ENCODE peak calls at places on chromosome 7, in six cellular contexts. One of them, this sample, is unnamed.

GRCh38 chr7:73438547-73439245 is 5.1 kb downstream of the FZD9 start:
- DNase-seq in WERI-Rb-1: no peak
- DNase-seq in esophagus muscularis mucosa: no peak
- DNase-seq in fibroblast of the aortic adventitia: no peak
- DNase-seq in fibroblast of lung: no peak
- DNase-seq in astrocyte of the spinal cord: no peak
- DNase-seq in this sample: no peak

GRCh38 chr7:2287742-2288141 is 26.5 kb downstream of the SNX8 start:
- DNase-seq in fibroblast of lung: no peak
- DNase-seq in fibroblast of the aortic adventitia: no peak
- DNase-seq in esophagus muscularis mucosa: no peak
- DNase-seq in WERI-Rb-1: no peak
- DNase-seq in astrocyte of the spinal cord: no peak
- DNase-seq in this sample: no peak

GRCh38 chr7:107201795-107202450 is 33.1 kb downstream of the HBP1 start:
- DNase-seq in astrocyte of the spinal cord: peak; percentile 33
- DNase-seq in esophagus muscularis mucosa: no peak
- DNase-seq in WERI-Rb-1: peak; percentile 63
- DNase-seq in fibroblast of the aortic adventitia: peak; percentile 20
- DNase-seq in fibroblast of lung: peak; percentile 11
- DNase-seq in this sample: no peak

GRCh38 chr7:147999962-148000361 is 590.6 kb upstream of the C7orf33 start:
- DNase-seq in esophagus muscularis mucosa: peak; percentile 91
- DNase-seq in fibroblast of lung: no peak
- DNase-seq in WERI-Rb-1: no peak
- DNase-seq in astrocyte of the spinal cord: no peak
- DNase-seq in fibroblast of the aortic adventitia: no peak
- DNase-seq in this sample: no peak

GRCh38 chr7:74026406-74027123 is 1.4 kb upstream of the ELN start:
- DNase-seq in esophagus muscularis mucosa: peak; percentile 96
- DNase-seq in fibroblast of the aortic adventitia: peak; percentile 75
- DNase-seq in astrocyte of the spinal cord: peak; percentile 57
- DNase-seq in WERI-Rb-1: peak; percentile 82
- DNase-seq in fibroblast of lung: peak; percentile 41
- DNase-seq in this sample: no peak

GRCh38 chr7:25391295-25391861 is 163.1 kb upstream of the NPVF start:
- DNase-seq in fibroblast of the aortic adventitia: peak; percentile 56
- DNase-seq in fibroblast of lung: peak; percentile 6
- DNase-seq in WERI-Rb-1: no peak
- DNase-seq in esophagus muscularis mucosa: no peak
- DNase-seq in astrocyte of the spinal cord: peak; percentile 34
- DNase-seq in this sample: no peak

GRCh38 chr7:35260254-35260653 is 6.4 kb upstream of the TBX20 start:
- DNase-seq in astrocyte of the spinal cord: no peak
- DNase-seq in fibroblast of lung: no peak
- DNase-seq in WERI-Rb-1: no peak
- DNase-seq in fibroblast of the aortic adventitia: no peak
- DNase-seq in esophagus muscularis mucosa: no peak
- DNase-seq in this sample: no peak

GRCh38 chr7:126689037-126689436 is 563.7 kb downstream of the GRM8 start:
- DNase-seq in WERI-Rb-1: no peak
- DNase-seq in astrocyte of the spinal cord: peak; percentile 82
- DNase-seq in fibroblast of the aortic adventitia: no peak
- DNase-seq in fibroblast of lung: peak; percentile 59
- DNase-seq in esophagus muscularis mucosa: no peak
- DNase-seq in this sample: no peak

GRCh38 chr7:80027616-80028173 is 106.9 kb upstream of the GNAI1 start:
- DNase-seq in fibroblast of the aortic adventitia: no peak
- DNase-seq in esophagus muscularis mucosa: no peak
- DNase-seq in WERI-Rb-1: no peak
- DNase-seq in astrocyte of the spinal cord: no peak
- DNase-seq in fibroblast of lung: peak; percentile 10
- DNase-seq in this sample: no peak

GRCh38 chr7:134875867-134876266 is 96.4 kb downstream of the CALD1 start:
- DNase-seq in WERI-Rb-1: no peak
- DNase-seq in fibroblast of lung: peak; percentile 86
- DNase-seq in astrocyte of the spinal cord: peak; percentile 73
- DNase-seq in fibroblast of the aortic adventitia: no peak
- DNase-seq in esophagus muscularis mucosa: no peak
- DNase-seq in this sample: no peak

DNA sequence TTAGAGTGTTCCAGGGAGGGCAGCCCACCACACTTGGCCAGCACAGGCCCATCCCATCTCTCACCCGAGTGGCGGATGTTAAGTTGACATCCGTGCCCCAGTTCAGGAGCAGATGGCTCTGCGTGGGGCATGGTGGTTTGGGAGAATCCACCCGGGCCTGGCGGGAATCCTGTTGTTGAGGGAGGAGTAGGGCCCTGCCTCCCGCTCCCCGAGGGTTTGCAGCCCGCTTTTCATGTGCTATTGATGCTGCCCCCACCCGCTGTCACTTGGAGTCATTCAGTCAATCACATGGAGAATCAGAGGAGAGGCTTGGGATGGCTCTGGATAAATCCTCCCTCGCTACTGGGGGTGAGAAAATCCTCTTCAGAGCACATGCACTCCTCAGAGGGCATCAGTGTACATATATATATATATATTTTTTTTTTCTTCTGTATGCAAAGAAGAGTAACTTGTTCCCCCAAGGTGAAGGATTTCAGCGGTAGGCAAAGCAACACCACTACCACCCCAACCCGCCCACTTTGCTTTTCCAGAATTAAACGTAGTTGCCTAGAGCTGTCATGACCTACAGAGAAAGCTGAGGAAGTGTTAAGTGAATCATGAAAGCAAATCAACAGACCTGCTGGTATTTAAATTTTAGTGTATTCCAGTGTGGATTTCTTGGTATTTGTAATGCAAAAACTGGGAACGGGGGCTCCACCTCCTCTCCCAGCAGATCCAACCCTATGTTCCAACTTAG is 450.7 kb upstream of the GALNT17 start:
- DNase-seq in esophagus muscularis mucosa: no peak
- DNase-seq in astrocyte of the spinal cord: no peak
- DNase-seq in fibroblast of the aortic adventitia: no peak
- DNase-seq in fibroblast of lung: no peak
- DNase-seq in WERI-Rb-1: peak; percentile 35
- DNase-seq in this sample: no peak
- H3K4me3 ChIP-seq in esophagus muscularis mucosa: no peak overlapping the region
- H3K4me3 ChIP-seq in astrocyte of the spinal cord: no peak overlapping the region
- H3K4me3 ChIP-seq in fibroblast of the aortic adventitia: no peak overlapping the region
- H3K4me3 ChIP-seq in fibroblast of lung: no peak overlapping the region
- H3K4me3 ChIP-seq in WERI-Rb-1: no peak overlapping the region
- H3K4me3 ChIP-seq in this sample: no peak overlapping the region

GRCh38 chr7:103988468-103989199 is 824 bp downstream of the RELN start:
- DNase-seq in fibroblast of lung: peak; percentile 2
- DNase-seq in esophagus muscularis mucosa: no peak
- DNase-seq in astrocyte of the spinal cord: peak; percentile 19
- DNase-seq in fibroblast of the aortic adventitia: peak; percentile 4
- DNase-seq in WERI-Rb-1: no peak
- DNase-seq in this sample: no peak

GRCh38 chr7:103990991-103991390 is 1.5 kb upstream of the RELN start:
- DNase-seq in esophagus muscularis mucosa: no peak
- DNase-seq in astrocyte of the spinal cord: no peak
- DNase-seq in fibroblast of lung: no peak
- DNase-seq in fibroblast of the aortic adventitia: no peak
- DNase-seq in WERI-Rb-1: no peak
- DNase-seq in this sample: no peak

GRCh38 chr7:103989200-103989784 is at the start of gene RELN:
- DNase-seq in fibroblast of the aortic adventitia: peak; percentile 22
- DNase-seq in fibroblast of lung: peak; percentile 49
- DNase-seq in WERI-Rb-1: peak; percentile 57
- DNase-seq in astrocyte of the spinal cord: peak; percentile 40
- DNase-seq in esophagus muscularis mucosa: no peak
- DNase-seq in this sample: no peak

GRCh38 chr7:103991406-103991805 is 1.9 kb upstream of the RELN start:
- DNase-seq in fibroblast of lung: no peak
- DNase-seq in esophagus muscularis mucosa: no peak
- DNase-seq in WERI-Rb-1: no peak
- DNase-seq in astrocyte of the spinal cord: no peak
- DNase-seq in fibroblast of the aortic adventitia: no peak
- DNase-seq in this sample: no peak

DNA sequence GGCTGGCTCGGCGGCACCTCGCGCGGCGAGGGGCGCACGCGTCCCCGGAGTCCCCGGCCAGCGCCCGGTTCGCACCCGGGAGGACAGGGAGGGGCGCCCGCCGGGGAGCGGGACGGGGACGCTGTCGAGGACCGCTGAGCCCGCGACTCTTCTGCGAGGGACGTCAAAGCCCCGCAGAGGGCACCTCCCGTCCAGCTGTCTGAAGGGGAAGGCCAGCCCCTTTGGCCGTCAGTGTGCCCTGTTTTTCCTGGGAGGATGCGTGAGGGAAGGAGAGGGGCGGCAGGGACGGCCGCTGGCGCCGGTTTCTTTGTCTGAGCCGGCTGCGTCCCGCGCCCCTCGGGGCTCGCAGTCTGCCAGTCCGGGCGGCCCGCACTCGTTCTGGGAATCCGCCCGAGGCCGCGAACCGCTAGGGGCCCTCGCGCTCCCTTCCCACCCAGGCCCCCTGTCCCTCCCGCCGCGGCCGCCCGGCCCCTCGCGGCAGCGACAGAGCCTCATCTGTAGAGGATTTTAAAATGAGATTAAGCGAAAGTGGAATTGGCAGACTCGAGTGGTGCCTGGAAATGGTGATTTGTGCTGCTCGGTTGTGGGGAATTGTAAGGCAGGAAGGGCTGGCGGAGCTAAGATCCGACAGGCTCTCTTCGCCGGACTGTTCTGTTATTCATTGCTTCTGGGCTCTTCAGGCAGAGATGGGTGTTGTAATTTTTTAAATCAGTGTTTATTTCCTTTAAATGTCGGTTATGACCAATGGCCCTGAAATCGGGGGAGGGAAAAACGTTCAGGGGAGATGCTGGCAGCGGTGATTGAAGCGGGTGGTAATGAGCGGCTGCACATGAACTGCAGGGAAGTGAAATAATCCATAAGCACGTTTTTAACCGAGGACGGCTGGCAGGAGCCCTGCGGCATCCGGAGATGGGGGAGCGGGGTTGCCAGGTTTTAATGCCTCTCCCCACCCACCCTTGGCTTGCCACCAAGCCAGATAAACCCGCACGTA is 622 bp upstream of the RELN start:
- DNase-seq in esophagus muscularis mucosa: no peak
- DNase-seq in fibroblast of lung: peak; percentile 30
- DNase-seq in WERI-Rb-1: peak; percentile 61
- DNase-seq in fibroblast of the aortic adventitia: peak; percentile 48
- DNase-seq in astrocyte of the spinal cord: peak; percentile 52
- DNase-seq in this sample: peak; percentile 7
- TF ChIP-seq CTCF in esophagus muscularis mucosa: no peak
- TF ChIP-seq CTCF in fibroblast of lung: no peak
- TF ChIP-seq CTCF in WERI-Rb-1: peak; percentile 36
- TF ChIP-seq CTCF in fibroblast of the aortic adventitia: no peak
- TF ChIP-seq CTCF in astrocyte of the spinal cord: peak; percentile 16
- TF ChIP-seq CTCF in this sample: no peak

DNA sequence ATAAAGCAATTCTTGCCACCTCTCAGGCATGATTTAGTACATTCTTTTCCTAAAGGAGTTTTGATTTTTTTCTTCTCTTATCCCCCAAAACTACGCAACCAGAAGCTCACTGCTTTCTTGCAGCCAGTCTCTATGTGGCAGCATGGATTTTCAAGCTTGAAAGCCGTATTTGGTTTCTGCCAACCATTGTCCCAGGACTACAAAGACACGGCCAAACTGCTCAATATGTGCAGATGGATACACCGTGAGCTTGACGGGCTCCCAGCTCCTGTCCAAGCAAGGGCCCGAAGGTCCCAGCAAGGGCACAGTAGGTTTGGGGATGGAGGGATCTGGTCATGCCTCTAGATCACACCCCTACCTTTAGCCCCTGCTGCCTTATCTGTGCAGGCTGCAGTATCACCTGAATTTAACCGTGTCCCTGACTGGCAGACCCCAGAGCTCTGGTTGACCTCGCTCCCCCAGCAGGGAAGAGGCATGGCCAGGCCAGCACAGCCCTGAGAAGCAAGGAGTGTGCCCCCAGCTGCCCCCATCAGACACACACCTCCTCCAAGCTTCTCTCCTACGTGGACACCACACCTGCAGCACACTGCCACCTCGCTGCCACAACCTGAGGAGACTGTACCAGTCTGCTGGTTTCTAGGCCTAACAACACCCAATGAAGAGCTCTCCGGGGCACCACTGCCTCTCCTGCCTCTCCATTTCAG is 86.8 kb downstream of the COBL start:
- DNase-seq in WERI-Rb-1: no peak
- DNase-seq in fibroblast of lung: no peak
- DNase-seq in esophagus muscularis mucosa: no peak
- DNase-seq in fibroblast of the aortic adventitia: no peak
- DNase-seq in astrocyte of the spinal cord: no peak
- DNase-seq in this sample: no peak
- H3K4me3 ChIP-seq in WERI-Rb-1: no peak overlapping the region
- H3K4me3 ChIP-seq in fibroblast of lung: no peak overlapping the region
- H3K4me3 ChIP-seq in esophagus muscularis mucosa: no peak overlapping the region
- H3K4me3 ChIP-seq in fibroblast of the aortic adventitia: no peak overlapping the region
- H3K4me3 ChIP-seq in astrocyte of the spinal cord: no peak overlapping the region
- H3K4me3 ChIP-seq in this sample: no peak overlapping the region

DNA sequence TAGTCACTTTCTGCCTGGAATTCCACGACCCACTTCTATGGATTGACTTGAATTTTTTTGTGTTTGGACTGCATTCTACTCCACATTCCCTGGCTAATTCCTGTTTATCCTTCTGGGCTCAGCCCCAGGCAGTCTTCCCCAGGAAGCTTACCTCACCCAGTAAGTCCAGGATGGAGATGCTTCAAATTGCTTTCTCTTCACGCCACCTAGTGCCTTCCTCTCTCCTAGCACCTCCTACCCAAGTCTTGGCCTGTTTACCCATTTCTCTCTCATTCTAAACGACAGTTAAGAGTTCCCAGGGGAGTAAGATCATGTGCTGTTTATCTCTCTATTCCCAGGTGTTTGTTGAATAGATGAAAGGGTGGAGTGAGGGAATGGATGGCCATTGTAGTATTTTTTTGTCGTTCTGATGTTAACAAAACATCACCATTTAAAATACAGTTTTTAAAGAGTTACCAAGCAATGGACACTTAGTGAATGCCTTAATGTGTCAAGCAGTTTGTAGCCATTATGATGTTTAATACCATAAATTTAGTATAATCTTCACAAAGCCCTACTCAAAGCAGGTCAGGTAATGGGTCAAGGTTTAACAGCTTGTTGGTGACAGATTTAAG is 45.5 kb upstream of the TARP start:
- DNase-seq in esophagus muscularis mucosa: no peak
- DNase-seq in fibroblast of the aortic adventitia: peak; percentile 85
- DNase-seq in WERI-Rb-1: peak; percentile 81
- DNase-seq in astrocyte of the spinal cord: peak; percentile 78
- DNase-seq in fibroblast of lung: peak; percentile 85
- DNase-seq in this sample: peak; percentile 54
- TF ChIP-seq CTCF in esophagus muscularis mucosa: peak; percentile 43
- TF ChIP-seq CTCF in fibroblast of the aortic adventitia: peak; percentile 78
- TF ChIP-seq CTCF in WERI-Rb-1: peak; percentile 83
- TF ChIP-seq CTCF in astrocyte of the spinal cord: peak; percentile 84
- TF ChIP-seq CTCF in fibroblast of lung: peak; percentile 71
- TF ChIP-seq CTCF in this sample: peak; percentile 81

This sample was measured in kidney epithelial cell.